ENCODE peak calls at places on chromosome 21, in six cellular contexts. L, N, G, J, V and M are unnamed samples.

GRCh38 chr21:17463441-17463840 is 49.4 kb upstream of the CXADR start:
- DNase-seq in G (peak), J (peak), L (no peak), V (no peak), N (no peak), M (no peak)

GRCh38 chr21:41378849-41379248 is 17.0 kb downstream of the MX2 start:
- DNase-seq in J (no peak), L (no peak), V (no peak), G (no peak), N (no peak), M (no peak)

GRCh38 chr21:17527711-17528110 is 14.9 kb downstream of the CXADR start:
- DNase-seq in G (no peak), V (no peak), J (no peak), L (no peak), N (no peak), M (no peak)

GRCh38 chr21:39523398-39523797 is 71.6 kb downstream of the SH3BGR start:
- DNase-seq in V (no peak), G (no peak), L (no peak), N (no peak), J (no peak), M (peak)

GRCh38 chr21:27277122-27277521 is 310.2 kb upstream of the ADAMTS5 start:
- DNase-seq in L (no peak), N (no peak), J (no peak), V (no peak), G (no peak), M (no peak)

GRCh38 chr21:38165466-38166213 is 91.2 kb upstream of the KCNJ15 start:
- DNase-seq in G (no peak), L (no peak), V (no peak), J (peak), N (no peak), M (no peak)

GRCh38 chr21:42151148-42152074 is 67.5 kb upstream of the ABCG1 start:
- DNase-seq in J (no peak), G (no peak), V (no peak), L (no peak), N (no peak), M (no peak)

GRCh38 chr21:37338671-37339526 is 27.7 kb upstream of the DYRK1A start:
- DNase-seq in L (no peak), J (peak), V (no peak), N (no peak), G (peak), M (peak)

GRCh38 chr21:28068455-28069358 is 924.0 kb downstream of the LTN1 start:
- DNase-seq in V (no peak), J (no peak), G (no peak), L (no peak), N (no peak), M (no peak)

GRCh38 chr21:16116798-16117197 is 387.0 kb downstream of the USP25 start:
- DNase-seq in N (no peak), V (no peak), G (no peak), J (peak), L (no peak), M (no peak)

GRCh38 chr21:36976882-36977651 is 10.6 kb upstream of the HLCS start:
- DNase-seq in L (no peak), J (peak), G (peak), V (no peak), N (peak), M (peak)

GRCh38 chr21:18917602-18918001 is 514.0 kb upstream of the TMPRSS15 start:
- DNase-seq in G (no peak), L (no peak), J (no peak), N (no peak), V (no peak), M (no peak)

GRCh38 chr21:37767984-37768383 is 148.3 kb downstream of the KCNJ6 start:
- DNase-seq in G (no peak), L (no peak), V (no peak), N (no peak), J (no peak), M (no peak)

GRCh38 chr21:38611262-38611661 is 113.0 kb upstream of the ERG start:
- DNase-seq in J (no peak), G (no peak), N (no peak), V (no peak), L (no peak), M (no peak)

GRCh38 chr21:27423073-27423472 is 456.2 kb upstream of the ADAMTS5 start:
- DNase-seq in L (no peak), J (peak), G (peak), V (no peak), N (no peak), M (no peak)

GRCh38 chr21:27480841-27481261 is 514.0 kb upstream of the ADAMTS5 start:
- DNase-seq in L (no peak), N (no peak), G (no peak), V (no peak), J (no peak), M (peak)

GRCh38 chr21:42381347-42381984 is 14.4 kb downstream of the TMPRSS3 start:
- DNase-seq in J (no peak), G (no peak), N (peak), V (no peak), L (no peak), M (peak)

GRCh38 chr21:18954415-18954972 is 550.9 kb upstream of the TMPRSS15 start:
- DNase-seq in N (no peak), V (no peak), L (no peak), J (no peak), G (no peak), M (no peak)

GRCh38 chr21:29189358-29189757 is 58.9 kb downstream of the MAP3K7CL start:
- DNase-seq in J (no peak), V (no peak), G (no peak), N (no peak), L (no peak), M (no peak)

GRCh38 chr21:46154955-46155513 is 345 bp downstream of the FTCD start:
- DNase-seq in J (no peak), L (no peak), V (peak), G (no peak), N (no peak), M (no peak)

GRCh38 chr21:24895885-24896734 is 711.2 kb downstream of the MRPL39 start:
- DNase-seq in N (peak), J (no peak), V (no peak), L (no peak), G (no peak), M (no peak)
- TF ChIP-seq CTCF in N (no peak), J (no peak), V (no peak), L (peak), G (no peak), M (no peak)

DNA sequence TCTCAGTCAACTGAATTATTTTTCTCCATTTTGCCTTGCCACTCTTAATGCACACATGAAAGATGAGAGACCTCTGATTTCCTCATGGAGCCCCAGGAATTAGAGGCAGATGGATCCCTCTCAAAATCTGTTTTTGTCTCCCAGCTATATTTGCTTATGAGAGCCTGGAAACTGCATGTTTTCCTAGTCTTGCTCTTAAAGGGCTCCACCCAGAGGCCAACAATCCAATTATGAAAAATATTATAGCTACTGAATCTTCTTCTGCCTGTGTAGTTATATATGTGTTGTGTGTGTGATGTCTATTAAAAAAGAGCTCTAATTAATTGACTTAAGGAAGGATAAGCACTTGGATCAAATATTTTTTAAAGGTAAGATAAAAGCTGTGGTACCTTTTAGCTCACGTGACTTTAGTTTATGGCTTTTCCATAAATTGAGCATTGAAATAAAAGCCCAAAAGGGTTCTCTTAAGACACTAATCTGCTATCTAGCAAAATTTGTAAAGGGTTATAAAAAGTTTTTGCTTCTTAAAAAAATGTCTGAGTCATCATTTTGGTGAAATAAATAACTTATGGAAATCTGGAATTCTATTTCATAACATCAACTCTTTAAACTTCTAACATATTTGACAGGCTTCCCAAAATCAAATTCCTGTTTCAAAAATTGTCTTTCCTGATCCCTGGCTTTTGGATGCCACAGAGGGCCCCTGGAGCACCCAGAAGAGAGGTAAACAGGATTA is 31.2 kb upstream of the TSPEAR start:
- DNase-seq in N (no peak), G (no peak), J (no peak), V (no peak), L (no peak), M (no peak)
- TF ChIP-seq CTCF in N (no peak), G (no peak), J (peak), V (no peak), L (peak), M (no peak)

GRCh38 chr21:43619856-43620255 is 39.4 kb downstream of the HSF2BP start:
- DNase-seq in N (no peak), G (no peak), L (no peak), J (no peak), V (no peak), M (no peak)
- TF ChIP-seq CTCF in N (no peak), G (no peak), L (no peak), J (peak), V (no peak), M (no peak)

GRCh38 chr21:34933609-34934345 is 115.3 kb downstream of the RUNX1 start:
- DNase-seq in J (no peak), V (no peak), N (no peak), G (no peak), L (no peak), M (no peak)

GRCh38 chr21:34932233-34932632 is 116.9 kb downstream of the RUNX1 start:
- DNase-seq in N (no peak), J (no peak), G (no peak), L (no peak), V (no peak), M (no peak)

GRCh38 chr21:34928637-34929036 is 120.5 kb downstream of the RUNX1 start:
- DNase-seq in V (no peak), J (no peak), L (no peak), G (no peak), N (no peak), M (no peak)

GRCh38 chr21:34934350-34934749 is 114.8 kb downstream of the RUNX1 start:
- DNase-seq in J (no peak), G (no peak), L (no peak), V (no peak), N (no peak), M (no peak)

GRCh38 chr21:34930971-34931370 is 118.1 kb downstream of the RUNX1 start:
- DNase-seq in G (no peak), V (no peak), L (no peak), N (no peak), J (no peak), M (no peak)
- TF ChIP-seq CTCF in G (no peak), V (no peak), L (no peak), N (no peak), J (no peak), M (no peak)

GRCh38 chr21:25350056-25350455 is 257.2 kb downstream of the MRPL39 start:
- DNase-seq in L (no peak), J (no peak), G (no peak), V (no peak), N (peak), M (no peak)
- TF ChIP-seq CTCF in L (peak), J (peak), G (no peak), V (no peak), N (peak), M (no peak)

GRCh38 chr21:32088471-32088870 is 190.4 kb downstream of the MIS18A start:
- DNase-seq in V (no peak), G (no peak), N (no peak), L (no peak), J (no peak), M (no peak)
- TF ChIP-seq CTCF in V (no peak), G (no peak), N (no peak), L (no peak), J (no peak), M (no peak)